ENCODE peak calls at places on chromosomes 6 and 20, in six cellular contexts. One of them, this sample, is unnamed.

GRCh38 chr6:82086944-82087343 is 160.6 kb downstream of the IBTK start:
- DNase-seq in pancreas: no peak
- DNase-seq in fibroblast of mammary gland: no peak
- DNase-seq in CD4-positive, alpha-beta T cell: no peak
- DNase-seq in heart right ventricle: no peak
- DNase-seq in H9: no peak
- DNase-seq in this sample: no peak

GRCh38 chr6:70292144-70292543 is 10.7 kb downstream of the COL9A1 start:
- DNase-seq in heart right ventricle: no peak
- DNase-seq in H9: no peak
- DNase-seq in CD4-positive, alpha-beta T cell: no peak
- DNase-seq in fibroblast of mammary gland: no peak
- DNase-seq in pancreas: no peak
- DNase-seq in this sample: no peak

GRCh38 chr6:170102582-170103481 is 188.0 kb downstream of the DLL1 start:
- DNase-seq in CD4-positive, alpha-beta T cell: no peak
- DNase-seq in pancreas: no peak
- DNase-seq in heart right ventricle: no peak
- DNase-seq in H9: no peak
- DNase-seq in fibroblast of mammary gland: no peak
- DNase-seq in this sample: no peak

GRCh38 chr6:93420163-93420806 is 926 bp upstream of the EPHA7 start:
- DNase-seq in H9: no peak
- DNase-seq in CD4-positive, alpha-beta T cell: no peak
- DNase-seq in pancreas: no peak
- DNase-seq in heart right ventricle: no peak
- DNase-seq in fibroblast of mammary gland: no peak
- DNase-seq in this sample: no peak

GRCh38 chr6:41298785-41299498 is 12.5 kb upstream of the TREM1 start:
- DNase-seq in H9: no peak
- DNase-seq in heart right ventricle: no peak
- DNase-seq in CD4-positive, alpha-beta T cell: no peak
- DNase-seq in fibroblast of mammary gland: no peak
- DNase-seq in pancreas: no peak
- DNase-seq in this sample: no peak

GRCh38 chr6:79467716-79468115 is 69.5 kb downstream of the LCA5 start:
- DNase-seq in H9: no peak
- DNase-seq in pancreas: no peak
- DNase-seq in heart right ventricle: no peak
- DNase-seq in CD4-positive, alpha-beta T cell: no peak
- DNase-seq in fibroblast of mammary gland: peak
- DNase-seq in this sample: no peak

GRCh38 chr20:34703061-34703572 is 1.0 kb upstream of the TP53INP2 start:
- DNase-seq in CD4-positive, alpha-beta T cell: no peak
- DNase-seq in H9: no peak
- DNase-seq in pancreas: no peak
- DNase-seq in heart right ventricle: no peak
- DNase-seq in fibroblast of mammary gland: no peak
- DNase-seq in this sample: no peak

GRCh38 chr20:25504366-25505135 is 80.8 kb downstream of the NINL start:
- DNase-seq in fibroblast of mammary gland: no peak
- DNase-seq in CD4-positive, alpha-beta T cell: no peak
- DNase-seq in heart right ventricle: no peak
- DNase-seq in H9: no peak
- DNase-seq in pancreas: peak
- DNase-seq in this sample: no peak

GRCh38 chr20:58078741-58079522 is 149.5 kb downstream of the ANKRD60 start:
- DNase-seq in heart right ventricle: peak
- DNase-seq in H9: no peak
- DNase-seq in CD4-positive, alpha-beta T cell: no peak
- DNase-seq in pancreas: no peak
- DNase-seq in fibroblast of mammary gland: peak
- DNase-seq in this sample: no peak

GRCh38 chr6:84583784-84584183 is 180.6 kb downstream of the TBX18 start:
- DNase-seq in fibroblast of mammary gland: no peak
- DNase-seq in H9: no peak
- DNase-seq in pancreas: no peak
- DNase-seq in heart right ventricle: no peak
- DNase-seq in CD4-positive, alpha-beta T cell: no peak
- DNase-seq in this sample: no peak

GRCh38 chr6:56714982-56715456 is 72.3 kb upstream of the DST start:
- DNase-seq in fibroblast of mammary gland: peak
- DNase-seq in heart right ventricle: no peak
- DNase-seq in H9: no peak
- DNase-seq in pancreas: no peak
- DNase-seq in CD4-positive, alpha-beta T cell: no peak
- DNase-seq in this sample: no peak

GRCh38 chr6:137206562-137206961 is 12.6 kb downstream of the IFNGR1 start:
- DNase-seq in fibroblast of mammary gland: no peak
- DNase-seq in H9: no peak
- DNase-seq in heart right ventricle: no peak
- DNase-seq in pancreas: no peak
- DNase-seq in CD4-positive, alpha-beta T cell: no peak
- DNase-seq in this sample: no peak

GRCh38 chr6:166277021-166277420 is 31.2 kb downstream of the PRR18 start:
- DNase-seq in heart right ventricle: no peak
- DNase-seq in pancreas: no peak
- DNase-seq in fibroblast of mammary gland: peak
- DNase-seq in H9: no peak
- DNase-seq in CD4-positive, alpha-beta T cell: no peak
- DNase-seq in this sample: no peak

GRCh38 chr20:46007671-46008070 is 1.0 kb upstream of the MMP9 start:
- DNase-seq in fibroblast of mammary gland: no peak
- DNase-seq in H9: no peak
- DNase-seq in pancreas: no peak
- DNase-seq in CD4-positive, alpha-beta T cell: no peak
- DNase-seq in heart right ventricle: no peak
- DNase-seq in this sample: no peak

GRCh38 chr20:57710841-57711240 is 1.0 kb upstream of the PMEPA1 start:
- DNase-seq in CD4-positive, alpha-beta T cell: no peak
- DNase-seq in H9: no peak
- DNase-seq in heart right ventricle: no peak
- DNase-seq in fibroblast of mammary gland: no peak
- DNase-seq in pancreas: no peak
- DNase-seq in this sample: no peak

GRCh38 chr20:48621256-48622078 is 206.3 kb downstream of the PREX1 start:
- DNase-seq in H9: no peak
- DNase-seq in CD4-positive, alpha-beta T cell: no peak
- DNase-seq in heart right ventricle: no peak
- DNase-seq in pancreas: peak
- DNase-seq in fibroblast of mammary gland: no peak
- DNase-seq in this sample: no peak

GRCh38 chr6:4351857-4352669 is 216.7 kb upstream of the ECI2 start:
- DNase-seq in H9: no peak
- DNase-seq in heart right ventricle: peak
- DNase-seq in pancreas: no peak
- DNase-seq in fibroblast of mammary gland: peak
- DNase-seq in CD4-positive, alpha-beta T cell: no peak
- DNase-seq in this sample: no peak

GRCh38 chr6:16503919-16504554 is 257.2 kb downstream of the ATXN1 start:
- DNase-seq in CD4-positive, alpha-beta T cell: no peak
- DNase-seq in fibroblast of mammary gland: no peak
- DNase-seq in H9: no peak
- DNase-seq in heart right ventricle: no peak
- DNase-seq in pancreas: no peak
- DNase-seq in this sample: no peak

GRCh38 chr6:26476893-26477292 is 19.1 kb downstream of the BTN2A1 start:
- DNase-seq in pancreas: no peak
- DNase-seq in heart right ventricle: no peak
- DNase-seq in H9: no peak
- DNase-seq in fibroblast of mammary gland: no peak
- DNase-seq in CD4-positive, alpha-beta T cell: no peak
- DNase-seq in this sample: no peak

GRCh38 chr6:149855040-149855654 is 9.0 kb downstream of the LRP11 start:
- DNase-seq in CD4-positive, alpha-beta T cell: no peak
- DNase-seq in H9: no peak
- DNase-seq in fibroblast of mammary gland: peak
- DNase-seq in heart right ventricle: no peak
- DNase-seq in pancreas: no peak
- DNase-seq in this sample: no peak

GRCh38 chr6:159038914-159039884 is 5.6 kb downstream of the TAGAP start:
- DNase-seq in H9: no peak
- DNase-seq in heart right ventricle: no peak
- DNase-seq in CD4-positive, alpha-beta T cell: no peak
- DNase-seq in pancreas: no peak
- DNase-seq in fibroblast of mammary gland: peak
- DNase-seq in this sample: no peak

GRCh38 chr6:336159-337114 is 44.1 kb downstream of the DUSP22 start:
- DNase-seq in fibroblast of mammary gland: no peak
- DNase-seq in CD4-positive, alpha-beta T cell: no peak
- DNase-seq in pancreas: no peak
- DNase-seq in H9: no peak
- DNase-seq in heart right ventricle: no peak
- DNase-seq in this sample: no peak
- TF ChIP-seq CTCF in fibroblast of mammary gland: no peak
- TF ChIP-seq CTCF in CD4-positive, alpha-beta T cell: no peak
- TF ChIP-seq CTCF in pancreas: no peak
- TF ChIP-seq CTCF in H9: no peak
- TF ChIP-seq CTCF in heart right ventricle: no peak
- TF ChIP-seq CTCF in this sample: no peak

GRCh38 chr6:44471271-44471981 is 83.9 kb downstream of the CDC5L start:
- DNase-seq in CD4-positive, alpha-beta T cell: no peak
- DNase-seq in heart right ventricle: no peak
- DNase-seq in pancreas: peak
- DNase-seq in H9: no peak
- DNase-seq in fibroblast of mammary gland: no peak
- DNase-seq in this sample: no peak

GRCh38 chr6:44470106-44470446 is 82.6 kb downstream of the CDC5L start:
- DNase-seq in fibroblast of mammary gland: no peak
- DNase-seq in pancreas: no peak
- DNase-seq in heart right ventricle: no peak
- DNase-seq in H9: no peak
- DNase-seq in CD4-positive, alpha-beta T cell: no peak
- DNase-seq in this sample: no peak

GRCh38 chr6:44466955-44467354 is 79.4 kb downstream of the CDC5L start:
- DNase-seq in CD4-positive, alpha-beta T cell: no peak
- DNase-seq in heart right ventricle: no peak
- DNase-seq in pancreas: no peak
- DNase-seq in fibroblast of mammary gland: no peak
- DNase-seq in H9: no peak
- DNase-seq in this sample: no peak

GRCh38 chr6:44470746-44471145 is 83.2 kb downstream of the CDC5L start:
- DNase-seq in pancreas: no peak
- DNase-seq in fibroblast of mammary gland: no peak
- DNase-seq in H9: no peak
- DNase-seq in heart right ventricle: no peak
- DNase-seq in CD4-positive, alpha-beta T cell: no peak
- DNase-seq in this sample: no peak

DNA sequence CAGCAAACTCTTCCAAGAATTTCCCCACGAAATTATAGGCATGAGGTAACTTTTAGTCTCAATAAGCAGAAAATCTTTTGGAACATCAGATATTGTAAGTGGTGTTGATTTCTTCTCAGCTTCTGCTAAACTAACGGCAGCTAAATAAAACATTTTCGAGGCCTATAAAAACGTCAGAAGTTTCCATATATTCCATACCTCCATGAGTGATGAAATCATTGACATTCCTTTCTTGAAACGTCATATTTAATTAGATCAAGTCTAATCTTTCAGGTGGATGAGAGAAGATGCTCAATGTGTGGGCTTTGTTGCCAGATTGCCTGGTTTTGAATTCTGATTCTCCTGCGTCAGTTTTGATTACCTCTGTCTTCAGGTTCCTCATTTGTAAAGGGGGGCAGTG is 81.3 kb downstream of the CDC5L start:
- DNase-seq in heart right ventricle: no peak
- DNase-seq in H9: no peak
- DNase-seq in CD4-positive, alpha-beta T cell: no peak
- DNase-seq in fibroblast of mammary gland: no peak
- DNase-seq in pancreas: no peak
- DNase-seq in this sample: no peak
- TF ChIP-seq CTCF in heart right ventricle: no peak
- TF ChIP-seq CTCF in H9: no peak
- TF ChIP-seq CTCF in CD4-positive, alpha-beta T cell: no peak
- TF ChIP-seq CTCF in fibroblast of mammary gland: no peak
- TF ChIP-seq CTCF in pancreas: no peak
- TF ChIP-seq CTCF in this sample: no peak

DNA sequence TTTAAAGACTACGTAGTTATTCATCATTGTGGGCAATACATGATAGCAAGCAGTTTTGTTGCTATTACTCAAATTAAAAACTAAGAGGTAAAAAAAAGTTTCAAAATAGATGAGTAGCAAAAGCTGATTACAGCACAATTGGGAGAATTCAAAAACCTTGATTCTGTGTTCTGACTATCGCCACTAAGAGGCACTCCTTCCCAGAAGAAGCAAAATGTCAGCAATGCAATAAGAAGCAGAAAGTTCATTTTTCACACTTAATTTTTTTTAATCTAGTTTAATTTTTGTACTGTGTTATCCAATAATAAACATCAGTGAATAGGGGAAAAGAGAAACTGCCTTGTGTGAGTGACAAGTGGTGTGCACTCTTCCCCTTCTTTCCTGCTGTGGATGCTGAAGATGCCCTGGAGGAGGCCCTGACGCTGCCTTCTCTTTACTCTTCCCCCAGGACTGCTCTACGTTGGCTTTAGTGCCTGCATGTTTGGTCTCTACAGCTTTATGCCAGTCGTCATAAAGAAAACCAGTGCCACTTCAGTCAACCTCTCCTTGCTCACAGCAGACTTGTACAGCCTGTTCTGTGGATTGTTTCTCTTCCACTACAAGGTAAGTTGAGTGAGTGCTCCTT is 263.2 kb upstream of the PLN start:
- DNase-seq in heart right ventricle: no peak
- DNase-seq in H9: no peak
- DNase-seq in pancreas: no peak
- DNase-seq in fibroblast of mammary gland: peak
- DNase-seq in CD4-positive, alpha-beta T cell: no peak
- DNase-seq in this sample: no peak
- TF ChIP-seq CTCF in heart right ventricle: peak
- TF ChIP-seq CTCF in H9: peak
- TF ChIP-seq CTCF in pancreas: no peak
- TF ChIP-seq CTCF in fibroblast of mammary gland: peak
- TF ChIP-seq CTCF in CD4-positive, alpha-beta T cell: no peak
- TF ChIP-seq CTCF in this sample: peak

DNA sequence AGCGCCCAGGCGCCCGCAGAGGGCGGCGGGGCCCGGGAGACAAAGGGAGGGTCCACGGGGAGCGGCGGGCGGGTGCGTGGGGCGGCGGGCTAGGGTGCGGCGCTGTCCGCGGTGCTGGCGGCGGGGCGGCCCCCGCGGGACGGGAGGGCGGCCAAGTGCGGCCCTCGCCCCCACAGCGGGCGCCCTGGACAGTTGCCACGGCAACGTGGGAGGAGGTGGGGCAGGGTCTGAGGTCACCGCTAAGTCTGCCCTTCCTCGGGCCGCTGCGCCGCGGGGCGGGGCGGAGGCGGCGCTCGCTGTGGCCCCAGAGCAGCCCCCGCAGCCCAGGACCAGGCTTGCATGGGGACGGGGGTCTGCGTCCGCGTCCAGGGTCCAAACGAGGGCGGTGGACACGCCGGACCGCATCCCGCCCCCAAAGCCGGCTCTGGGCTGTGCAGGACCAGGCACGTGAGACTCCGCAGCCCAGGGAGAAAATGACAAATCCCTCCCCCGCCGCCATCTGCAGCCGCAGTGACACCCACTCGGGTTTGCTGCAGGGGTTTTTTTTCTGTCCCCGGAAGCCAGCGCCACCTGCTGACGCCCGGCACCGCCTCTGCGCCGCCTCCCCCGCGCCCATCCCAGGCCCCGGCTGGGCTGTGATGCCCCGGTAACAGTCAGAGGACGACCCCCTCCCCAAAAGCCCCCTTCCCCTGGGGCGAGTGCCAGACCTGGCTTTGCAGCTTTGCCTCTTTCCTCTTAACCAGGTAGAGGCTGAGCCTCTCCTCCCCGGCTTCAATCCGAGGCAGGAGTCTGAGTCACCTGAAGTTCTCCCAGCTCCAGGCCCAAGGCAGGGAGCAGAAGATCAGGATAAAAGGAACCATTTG is 36.8 kb downstream of the YTHDF1 start:
- DNase-seq in H9: peak
- DNase-seq in pancreas: peak
- DNase-seq in fibroblast of mammary gland: no peak
- DNase-seq in heart right ventricle: peak
- DNase-seq in CD4-positive, alpha-beta T cell: peak
- DNase-seq in this sample: no peak
- TF ChIP-seq CTCF in H9: peak
- TF ChIP-seq CTCF in pancreas: peak
- TF ChIP-seq CTCF in fibroblast of mammary gland: no peak
- TF ChIP-seq CTCF in heart right ventricle: peak
- TF ChIP-seq CTCF in CD4-positive, alpha-beta T cell: peak
- TF ChIP-seq CTCF in this sample: peak